ENCODE peak calls at places on chromosomes 13 and 19, in five cellular contexts. M is transverse colon, X is HCT116, J is testis, D is tibial nerve. L is an unnamed sample. For H3K9me3, the result is how much of the 10 kb centered on the place peaks cover.

GRCh38 chr19:21463449-21464105 is 41.8 kb upstream of the ZNF429 start:
- DNase-seq in M (peak), X (no peak), J (peak), D (no peak), L (peak)

GRCh38 chr13:22757530-22758120 is 423.2 kb upstream of the SGCG start:
- DNase-seq in M (no peak), X (no peak), J (no peak), D (no peak), L (no peak)

GRCh38 chr19:17522988-17523872 is 11.8 kb downstream of the PGLS start:
- DNase-seq in M (peak), X (no peak), J (peak), D (no peak), L (peak)

GRCh38 chr19:37943480-37943879 is 36.5 kb downstream of the SIPA1L3 start:
- DNase-seq in M (peak), X (no peak), J (no peak), D (no peak), L (no peak)

GRCh38 chr13:47017476-47017875 is 120.6 kb upstream of the HTR2A start:
- DNase-seq in M (no peak), X (no peak), J (no peak), D (no peak), L (no peak)

GRCh38 chr13:75458696-75459422 is 23.1 kb downstream of the TBC1D4 start:
- DNase-seq in M (peak), X (no peak), J (peak), D (no peak), L (peak)

GRCh38 chr13:72180253-72180952 is 313.4 kb upstream of the DACH1 start:
- DNase-seq in M (no peak), X (no peak), J (no peak), D (no peak), L (no peak)

GRCh38 chr13:30880756-30881155 is 25.3 kb upstream of the MEDAG start:
- DNase-seq in M (no peak), X (no peak), J (no peak), D (no peak), L (no peak)

GRCh38 chr13:24162604-24163003 is 2.1 kb downstream of the SPATA13 start:
- DNase-seq in M (no peak), X (no peak), J (no peak), D (no peak), L (no peak)

GRCh38 chr19:58581227-58582141 is 8.3 kb upstream of the MZF1 start:
- DNase-seq in M (peak), X (peak), J (peak), D (peak), L (peak)

GRCh38 chr19:12872941-12873890 is 8.0 kb downstream of the DNASE2 start:
- DNase-seq in M (peak), X (no peak), J (peak), D (no peak), L (peak)

GRCh38 chr19:13091400-13092161 is 11.1 kb downstream of the LYL1 start:
- DNase-seq in M (no peak), X (no peak), J (peak), D (no peak), L (no peak)

GRCh38 chr19:17706750-17707181 is 12.5 kb upstream of the MAP1S start:
- DNase-seq in M (no peak), X (peak), J (peak), D (no peak), L (no peak)

GRCh38 chr13:83881917-83882625 is at the start of gene SLITRK1:
- DNase-seq in M (no peak), X (no peak), J (peak), D (no peak), L (no peak)

GRCh38 chr13:77820431-77821149 is 98.0 kb downstream of the EDNRB start:
- DNase-seq in M (no peak), X (no peak), J (no peak), D (no peak), L (no peak)

GRCh38 chr13:84500016-84500415 is 617.7 kb upstream of the SLITRK1 start:
- DNase-seq in M (no peak), X (no peak), J (no peak), D (no peak), L (no peak)

GRCh38 chr13:35732565-35732964 is 256.1 kb upstream of the MAB21L1 start:
- DNase-seq in M (no peak), X (no peak), J (no peak), D (no peak), L (no peak)

GRCh38 chr19:39401549-39402416 is 4.9 kb upstream of the ZFP36 start:
- DNase-seq in M (peak), X (peak), J (peak), D (no peak), L (no peak)

GRCh38 chr19:39157275-39157996 is 31.9 kb downstream of the PAK4 start:
- DNase-seq in M (no peak), X (no peak), J (no peak), D (no peak), L (no peak)

GRCh38 chr13:74246398-74246975 is 112.3 kb upstream of the KLF12 start:
- DNase-seq in M (no peak), X (no peak), J (peak), D (no peak), L (no peak)

GRCh38 chr13:74248477-74248876 is 114.3 kb upstream of the KLF12 start:
- DNase-seq in M (no peak), X (no peak), J (no peak), D (no peak), L (no peak)

GRCh38 chr13:74243637-74244526 is 109.7 kb upstream of the KLF12 start:
- DNase-seq in M (no peak), X (no peak), J (no peak), D (no peak), L (no peak)
- TF ChIP-seq POLR2A in M (no peak), X (no peak), J (no peak), D (no peak), L (no peak)

GRCh38 chr19:2846180-2846935 is 5.1 kb downstream of the ZNF555 start:
- DNase-seq in M (no peak), X (no peak), J (no peak), D (no peak), L (no peak)
- H3K9me3 ChIP-seq in M (under half), X (under half), J (under half), D (under half), L (under half)

GRCh38 chr19:35115538-35115951 is at the start of gene FXYD3:
- DNase-seq in M (peak), X (no peak), J (no peak), D (no peak), L (no peak)

GRCh38 chr19:35117017-35117570 is 1.5 kb downstream of the FXYD3 start:
- DNase-seq in M (no peak), X (no peak), J (no peak), D (no peak), L (no peak)

GRCh38 chr19:35117791-35118190 is 2.2 kb downstream of the FXYD3 start:
- DNase-seq in M (peak), X (no peak), J (no peak), D (no peak), L (no peak)

GRCh38 chr19:35114656-35115537 is 726 bp upstream of the FXYD3 start:
- DNase-seq in M (peak), X (peak), J (peak), D (peak), L (peak)

GRCh38 chr19:35116085-35116801 is 620 bp downstream of the FXYD3 start:
- DNase-seq in M (peak), X (no peak), J (no peak), D (no peak), L (no peak)
- TF ChIP-seq POLR2A in M (peak), X (no peak), J (no peak), D (no peak), L (no peak)

DNA sequence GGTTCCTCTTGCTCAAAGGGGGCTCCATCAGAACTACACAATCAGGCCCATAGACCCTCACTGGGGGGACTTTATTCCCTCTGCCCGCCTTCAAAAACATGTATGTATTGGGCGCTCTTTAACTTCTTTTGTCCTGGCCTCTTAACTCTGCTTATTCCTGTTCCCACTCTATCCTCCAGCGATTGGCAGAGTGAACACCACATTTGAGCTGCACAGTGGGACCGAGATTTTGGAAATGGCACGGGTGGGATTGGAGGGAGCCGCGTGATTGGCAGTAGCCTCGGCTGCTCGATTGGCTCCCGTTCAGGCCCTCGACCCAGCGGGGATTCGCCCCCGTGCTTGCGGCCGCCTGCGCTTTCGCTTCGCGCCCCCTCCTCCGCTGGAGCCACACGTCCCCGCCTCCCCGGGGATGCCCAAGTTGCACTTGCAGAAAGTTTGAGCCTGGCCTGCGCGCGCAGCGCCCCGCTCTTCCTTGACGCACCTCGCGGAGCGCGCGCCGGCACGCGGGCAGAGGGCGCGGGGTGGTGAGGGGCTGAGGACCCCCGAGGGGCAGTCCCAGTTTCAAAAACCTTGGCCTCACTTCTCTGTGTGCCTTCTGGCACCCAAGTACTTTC is at the start of gene ZIC5:
- DNase-seq in M (no peak), X (no peak), J (no peak), D (no peak), L (no peak)
- H3K9me3 ChIP-seq in M (under half), X (under half), J (under half), D (under half), L (under half)

DNA sequence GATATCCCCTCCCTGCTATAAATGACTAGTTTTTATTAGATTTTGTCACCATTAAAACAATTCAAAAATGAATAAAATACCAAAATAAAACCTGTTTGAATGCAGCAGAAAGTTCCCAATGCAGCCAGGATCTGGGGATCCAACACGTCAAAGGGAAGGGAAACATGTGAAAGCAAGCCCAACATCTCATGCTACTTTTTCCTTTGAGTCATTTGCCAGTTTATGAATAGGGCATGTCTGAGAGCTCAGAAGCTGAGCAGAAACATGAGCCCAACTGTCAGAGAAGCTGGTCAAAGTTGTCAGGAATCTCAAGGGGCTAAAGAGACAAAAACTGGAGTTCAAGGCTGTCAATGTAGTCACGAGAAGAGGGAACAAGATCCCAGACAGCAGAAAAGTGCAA is 526.4 kb downstream of the KLF5 start:
- DNase-seq in M (no peak), X (no peak), J (no peak), D (no peak), L (no peak)
- TF ChIP-seq POLR2A in M (no peak), X (no peak), J (no peak), D (no peak), L (no peak)

DNA sequence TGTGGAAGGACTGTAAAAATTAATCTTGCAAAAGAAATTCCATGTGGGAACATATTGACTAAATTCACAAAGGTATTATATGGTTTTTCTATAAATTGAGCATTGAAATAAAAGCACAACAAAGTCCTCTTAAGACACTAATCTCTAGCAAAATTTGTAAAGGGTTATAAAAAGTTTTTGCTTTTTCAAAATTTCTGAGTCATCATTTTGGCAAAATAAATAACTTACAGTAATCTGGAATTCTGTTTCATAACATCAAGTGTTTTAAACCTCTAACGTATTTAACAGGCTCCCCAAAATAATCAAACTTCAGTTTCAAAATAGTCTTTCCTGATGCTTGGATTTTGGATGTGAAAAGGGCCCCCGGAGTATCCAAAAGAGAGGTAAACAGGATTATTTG is 26.0 kb downstream of the MED4 start:
- DNase-seq in M (no peak), X (no peak), J (no peak), D (no peak), L (no peak)
- H3K9me3 ChIP-seq in M (under half), X (under half), J (under half), D (under half), L (half or more)